ENCODE peak calls at places on chromosomes 16 and 17, in seven cellular contexts. One of them, this sample, is unnamed.

GRCh38 chr17:63722403-63722802 is 19.2 kb downstream of the STRADA start:
- DNase-seq in coronary artery: no peak
- DNase-seq in MM.1S: no peak
- DNase-seq in cardiac muscle cell: no peak
- DNase-seq in mammary epithelial cell: no peak
- DNase-seq in endothelial cell of umbilical vein: no peak
- DNase-seq in ascending aorta: no peak
- DNase-seq in this sample: no peak

GRCh38 chr17:72413077-72414031 is 292.5 kb downstream of the SOX9 start:
- DNase-seq in coronary artery: no peak
- DNase-seq in MM.1S: no peak
- DNase-seq in cardiac muscle cell: no peak
- DNase-seq in mammary epithelial cell: no peak
- DNase-seq in endothelial cell of umbilical vein: no peak
- DNase-seq in ascending aorta: no peak
- DNase-seq in this sample: no peak

GRCh38 chr17:78396436-78397335 is 18.2 kb downstream of the PGS1 start:
- DNase-seq in coronary artery: no peak
- DNase-seq in MM.1S: no peak
- DNase-seq in cardiac muscle cell: no peak
- DNase-seq in mammary epithelial cell: no peak
- DNase-seq in endothelial cell of umbilical vein: no peak
- DNase-seq in ascending aorta: peak; percentile 86
- DNase-seq in this sample: peak; percentile 63

GRCh38 chr17:74528491-74529199 is 2.6 kb downstream of the CD300LB start:
- DNase-seq in coronary artery: peak; percentile 43
- DNase-seq in MM.1S: no peak
- DNase-seq in cardiac muscle cell: no peak
- DNase-seq in mammary epithelial cell: no peak
- DNase-seq in endothelial cell of umbilical vein: no peak
- DNase-seq in ascending aorta: peak; percentile 69
- DNase-seq in this sample: peak; percentile 8

GRCh38 chr16:82582971-82583370 is 43.8 kb upstream of the CDH13 start:
- DNase-seq in coronary artery: no peak
- DNase-seq in MM.1S: no peak
- DNase-seq in cardiac muscle cell: no peak
- DNase-seq in mammary epithelial cell: no peak
- DNase-seq in endothelial cell of umbilical vein: no peak
- DNase-seq in ascending aorta: no peak
- DNase-seq in this sample: no peak

GRCh38 chr16:29818082-29818481 is 2.1 kb downstream of the PAGR1 start:
- DNase-seq in coronary artery: peak; percentile 64
- DNase-seq in MM.1S: no peak
- DNase-seq in cardiac muscle cell: no peak
- DNase-seq in mammary epithelial cell: no peak
- DNase-seq in endothelial cell of umbilical vein: no peak
- DNase-seq in ascending aorta: no peak
- DNase-seq in this sample: no peak

GRCh38 chr16:77760800-77761199 is 27.6 kb upstream of the VAT1L start:
- DNase-seq in coronary artery: no peak
- DNase-seq in MM.1S: no peak
- DNase-seq in cardiac muscle cell: no peak
- DNase-seq in mammary epithelial cell: no peak
- DNase-seq in endothelial cell of umbilical vein: no peak
- DNase-seq in ascending aorta: no peak
- DNase-seq in this sample: no peak

GRCh38 chr17:64001763-64002529 is 3.8 kb downstream of the PRR29 start:
- DNase-seq in coronary artery: no peak
- DNase-seq in MM.1S: no peak
- DNase-seq in cardiac muscle cell: peak; percentile 74
- DNase-seq in mammary epithelial cell: no peak
- DNase-seq in endothelial cell of umbilical vein: peak; percentile 75
- DNase-seq in ascending aorta: peak; percentile 79
- DNase-seq in this sample: no peak

GRCh38 chr16:88575251-88575650 is 5.0 kb downstream of the ZC3H18 start:
- DNase-seq in coronary artery: no peak
- DNase-seq in MM.1S: no peak
- DNase-seq in cardiac muscle cell: no peak
- DNase-seq in mammary epithelial cell: no peak
- DNase-seq in endothelial cell of umbilical vein: no peak
- DNase-seq in ascending aorta: no peak
- DNase-seq in this sample: no peak

GRCh38 chr17:10357768-10358167 is 15.0 kb downstream of the MYH13 start:
- DNase-seq in coronary artery: no peak
- DNase-seq in MM.1S: peak; percentile 10
- DNase-seq in cardiac muscle cell: no peak
- DNase-seq in mammary epithelial cell: no peak
- DNase-seq in endothelial cell of umbilical vein: no peak
- DNase-seq in ascending aorta: no peak
- DNase-seq in this sample: no peak

GRCh38 chr16:75928295-75928694 is 202.0 kb upstream of the CPHXL start:
- DNase-seq in coronary artery: no peak
- DNase-seq in MM.1S: no peak
- DNase-seq in cardiac muscle cell: no peak
- DNase-seq in mammary epithelial cell: no peak
- DNase-seq in endothelial cell of umbilical vein: no peak
- DNase-seq in ascending aorta: no peak
- DNase-seq in this sample: no peak

GRCh38 chr17:21374455-21375161 is 1.5 kb upstream of the KCNJ12 start:
- DNase-seq in coronary artery: no peak
- DNase-seq in MM.1S: no peak
- DNase-seq in cardiac muscle cell: peak; percentile 5
- DNase-seq in mammary epithelial cell: no peak
- DNase-seq in endothelial cell of umbilical vein: no peak
- DNase-seq in ascending aorta: no peak
- DNase-seq in this sample: no peak

GRCh38 chr16:70162041-70162451 is 11.5 kb upstream of the CLEC18C start:
- DNase-seq in coronary artery: peak; percentile 33
- DNase-seq in MM.1S: no peak
- DNase-seq in cardiac muscle cell: peak; percentile 34
- DNase-seq in mammary epithelial cell: peak; percentile 69
- DNase-seq in endothelial cell of umbilical vein: peak; percentile 60
- DNase-seq in ascending aorta: no peak
- DNase-seq in this sample: no peak

GRCh38 chr16:85144026-85144915 is 32.0 kb upstream of the CIBAR2 start:
- DNase-seq in coronary artery: no peak
- DNase-seq in MM.1S: no peak
- DNase-seq in cardiac muscle cell: no peak
- DNase-seq in mammary epithelial cell: no peak
- DNase-seq in endothelial cell of umbilical vein: peak; percentile 79
- DNase-seq in ascending aorta: no peak
- DNase-seq in this sample: no peak

GRCh38 chr16:85145188-85145587 is 32.9 kb upstream of the CIBAR2 start:
- DNase-seq in coronary artery: no peak
- DNase-seq in MM.1S: no peak
- DNase-seq in cardiac muscle cell: no peak
- DNase-seq in mammary epithelial cell: no peak
- DNase-seq in endothelial cell of umbilical vein: no peak
- DNase-seq in ascending aorta: no peak
- DNase-seq in this sample: no peak

GRCh38 chr16:85146922-85147651 is 34.8 kb upstream of the CIBAR2 start:
- DNase-seq in coronary artery: no peak
- DNase-seq in MM.1S: no peak
- DNase-seq in cardiac muscle cell: no peak
- DNase-seq in mammary epithelial cell: no peak
- DNase-seq in endothelial cell of umbilical vein: no peak
- DNase-seq in ascending aorta: no peak
- DNase-seq in this sample: no peak

GRCh38 chr16:85145734-85146531 is 33.7 kb upstream of the CIBAR2 start:
- DNase-seq in coronary artery: no peak
- DNase-seq in MM.1S: no peak
- DNase-seq in cardiac muscle cell: no peak
- DNase-seq in mammary epithelial cell: no peak
- DNase-seq in endothelial cell of umbilical vein: no peak
- DNase-seq in ascending aorta: no peak
- DNase-seq in this sample: no peak

DNA sequence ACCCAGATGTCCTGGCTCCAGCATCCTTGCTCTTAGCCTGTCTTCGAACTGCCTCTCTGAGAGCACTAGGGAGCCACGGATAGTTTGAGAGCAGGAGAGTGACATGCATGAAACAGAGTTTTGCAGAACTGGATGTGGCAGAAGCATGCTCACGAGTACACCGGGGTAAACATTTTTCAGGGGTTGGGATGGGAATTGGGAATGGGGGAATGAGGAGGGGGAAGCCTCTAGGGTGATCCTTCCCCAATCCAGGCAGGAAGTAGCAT is 34.2 kb upstream of the CIBAR2 start:
- DNase-seq in coronary artery: no peak
- DNase-seq in MM.1S: no peak
- DNase-seq in cardiac muscle cell: no peak
- DNase-seq in mammary epithelial cell: no peak
- DNase-seq in endothelial cell of umbilical vein: no peak
- DNase-seq in ascending aorta: no peak
- DNase-seq in this sample: no peak
- H3K27ac ChIP-seq in coronary artery: no peak overlapping the region
- H3K27ac ChIP-seq in MM.1S: no peak overlapping the region
- H3K27ac ChIP-seq in cardiac muscle cell: no peak overlapping the region
- H3K27ac ChIP-seq in mammary epithelial cell: no peak overlapping the region
- H3K27ac ChIP-seq in endothelial cell of umbilical vein: no peak overlapping the region
- H3K27ac ChIP-seq in ascending aorta: peak overlapping the region; percentile 44
- H3K27ac ChIP-seq in this sample: peak overlapping the region; percentile 79

DNA sequence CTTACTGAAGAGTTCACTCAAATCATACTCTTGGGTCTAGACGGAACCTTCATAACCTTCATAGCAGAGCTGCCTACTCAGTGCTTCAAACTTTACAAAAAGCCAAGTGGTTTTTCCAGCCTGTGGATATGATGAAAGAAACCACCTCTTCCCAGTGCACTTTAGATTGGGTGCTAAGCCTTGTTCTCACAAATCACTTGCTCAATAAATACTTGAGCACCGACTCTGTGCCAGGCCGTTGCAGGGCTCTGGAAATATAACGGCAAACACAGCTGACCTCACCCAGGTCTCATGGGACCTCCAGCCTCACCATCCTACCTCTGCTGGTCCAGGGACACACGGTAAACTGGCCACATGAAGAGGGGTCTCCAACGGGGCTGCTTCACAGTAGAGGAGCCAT is 35.7 kb downstream of the CDRT4 start:
- DNase-seq in coronary artery: no peak
- DNase-seq in MM.1S: no peak
- DNase-seq in cardiac muscle cell: no peak
- DNase-seq in mammary epithelial cell: no peak
- DNase-seq in endothelial cell of umbilical vein: no peak
- DNase-seq in ascending aorta: no peak
- DNase-seq in this sample: no peak
- H3K27ac ChIP-seq in coronary artery: no peak overlapping the region
- H3K27ac ChIP-seq in MM.1S: no peak overlapping the region
- H3K27ac ChIP-seq in cardiac muscle cell: no peak overlapping the region
- H3K27ac ChIP-seq in mammary epithelial cell: no peak overlapping the region
- H3K27ac ChIP-seq in endothelial cell of umbilical vein: no peak overlapping the region
- H3K27ac ChIP-seq in ascending aorta: no peak overlapping the region
- H3K27ac ChIP-seq in this sample: peak overlapping the region; percentile 59

GRCh38 chr16:60641067-60641466 is 1395.2 kb downstream of the CDH8 start:
- DNase-seq in coronary artery: no peak
- DNase-seq in MM.1S: no peak
- DNase-seq in cardiac muscle cell: no peak
- DNase-seq in mammary epithelial cell: no peak
- DNase-seq in endothelial cell of umbilical vein: no peak
- DNase-seq in ascending aorta: no peak
- DNase-seq in this sample: no peak

GRCh38 chr16:60640038-60640437 is 1396.2 kb downstream of the CDH8 start:
- DNase-seq in coronary artery: no peak
- DNase-seq in MM.1S: no peak
- DNase-seq in cardiac muscle cell: no peak
- DNase-seq in mammary epithelial cell: no peak
- DNase-seq in endothelial cell of umbilical vein: no peak
- DNase-seq in ascending aorta: no peak
- DNase-seq in this sample: no peak

DNA sequence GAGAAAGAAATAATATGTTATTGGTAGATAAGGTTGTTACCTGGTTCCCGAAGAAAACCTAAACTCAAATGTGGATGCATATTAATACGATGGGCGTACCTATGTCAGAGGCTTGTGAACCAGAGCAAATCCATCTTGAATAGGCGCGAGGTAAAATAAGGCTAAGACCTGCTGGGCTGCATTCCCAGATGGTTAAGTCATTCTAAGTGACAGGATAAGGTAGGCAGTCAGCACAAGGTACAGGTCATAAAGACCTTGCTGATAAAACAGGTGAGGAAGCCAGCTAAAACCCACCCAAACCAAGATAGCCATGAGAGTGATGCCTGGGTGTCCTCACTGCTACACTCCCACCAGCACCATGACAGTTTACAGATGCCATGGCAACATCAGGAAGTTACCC is 1400.1 kb downstream of the CDH8 start:
- DNase-seq in coronary artery: no peak
- DNase-seq in MM.1S: no peak
- DNase-seq in cardiac muscle cell: no peak
- DNase-seq in mammary epithelial cell: peak; percentile 54
- DNase-seq in endothelial cell of umbilical vein: no peak
- DNase-seq in ascending aorta: no peak
- DNase-seq in this sample: no peak
- H3K27ac ChIP-seq in coronary artery: no peak overlapping the region
- H3K27ac ChIP-seq in MM.1S: no peak overlapping the region
- H3K27ac ChIP-seq in cardiac muscle cell: no peak overlapping the region
- H3K27ac ChIP-seq in mammary epithelial cell: no peak overlapping the region
- H3K27ac ChIP-seq in endothelial cell of umbilical vein: no peak overlapping the region
- H3K27ac ChIP-seq in ascending aorta: no peak overlapping the region
- H3K27ac ChIP-seq in this sample: no peak overlapping the region

DNA sequence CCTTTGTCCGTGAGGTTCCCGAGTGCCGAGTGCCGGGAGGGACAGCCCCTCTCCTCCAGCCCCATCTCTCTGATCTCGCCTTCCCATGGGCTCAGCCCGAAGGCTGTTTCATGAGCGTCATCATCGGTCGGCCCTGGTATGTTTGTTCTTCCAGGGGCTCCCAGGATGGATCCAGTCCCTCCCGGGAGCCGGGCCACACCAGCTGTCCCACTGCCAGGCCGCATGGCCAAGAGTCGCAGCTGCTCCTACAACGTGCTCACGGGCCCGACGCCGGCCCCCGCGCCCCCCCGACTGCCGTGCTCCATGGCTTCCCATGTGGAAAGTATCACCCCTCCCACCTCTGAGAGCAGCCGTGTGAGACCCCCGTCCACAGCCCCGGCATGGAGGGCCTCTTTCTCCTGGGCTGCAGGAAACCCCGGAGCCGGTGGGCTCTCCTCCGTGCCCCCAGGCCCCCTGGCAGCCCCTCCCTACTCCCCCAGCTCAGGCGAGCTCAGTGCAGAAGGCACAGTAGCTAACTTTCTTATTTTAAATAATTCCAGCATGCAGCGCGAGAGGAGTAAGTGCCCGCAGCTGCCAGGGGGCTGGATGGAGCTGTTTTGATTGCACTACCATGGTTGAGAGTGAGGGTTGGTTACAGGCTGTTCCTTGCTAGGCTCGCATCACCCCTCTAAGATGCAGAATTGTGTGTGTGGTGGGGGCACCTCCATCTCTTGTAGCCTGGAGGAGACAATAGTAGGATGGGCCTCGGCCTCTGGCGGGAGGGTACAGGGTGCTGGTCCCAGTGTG is 26.6 kb upstream of the GSE1 start:
- DNase-seq in coronary artery: no peak
- DNase-seq in MM.1S: no peak
- DNase-seq in cardiac muscle cell: no peak
- DNase-seq in mammary epithelial cell: no peak
- DNase-seq in endothelial cell of umbilical vein: no peak
- DNase-seq in ascending aorta: no peak
- DNase-seq in this sample: no peak
- H3K27ac ChIP-seq in coronary artery: no peak overlapping the region
- H3K27ac ChIP-seq in MM.1S: no peak overlapping the region
- H3K27ac ChIP-seq in cardiac muscle cell: no peak overlapping the region
- H3K27ac ChIP-seq in mammary epithelial cell: no peak overlapping the region
- H3K27ac ChIP-seq in endothelial cell of umbilical vein: no peak overlapping the region
- H3K27ac ChIP-seq in ascending aorta: no peak overlapping the region
- H3K27ac ChIP-seq in this sample: no peak overlapping the region

GRCh38 chr17:17906418-17907215 is 65.6 kb downstream of the TOM1L2 start:
- DNase-seq in coronary artery: no peak
- DNase-seq in MM.1S: no peak
- DNase-seq in cardiac muscle cell: no peak
- DNase-seq in mammary epithelial cell: no peak
- DNase-seq in endothelial cell of umbilical vein: peak; percentile 66
- DNase-seq in ascending aorta: no peak
- DNase-seq in this sample: no peak
- H3K27ac ChIP-seq in coronary artery: no peak overlapping the region
- H3K27ac ChIP-seq in MM.1S: no peak overlapping the region
- H3K27ac ChIP-seq in cardiac muscle cell: no peak overlapping the region
- H3K27ac ChIP-seq in mammary epithelial cell: no peak overlapping the region
- H3K27ac ChIP-seq in endothelial cell of umbilical vein: peak overlapping the region; percentile 3
- H3K27ac ChIP-seq in ascending aorta: no peak overlapping the region
- H3K27ac ChIP-seq in this sample: peak overlapping the region; percentile 4